ENCODE peak calls at places on chromosomes 5 and 9, in five cellular contexts. One of them, this sample, is unnamed. For H3K4me1, the result is how much of the 10 kb centered on the place peaks cover.

GRCh38 chr9:96464426-96464825 is 14.5 kb downstream of the HABP4 start:
- DNase-seq in cardiac muscle cell: no peak
- DNase-seq in tibial nerve: no peak
- DNase-seq in colonic mucosa: no peak
- DNase-seq in ovary: no peak
- DNase-seq in this sample: no peak

GRCh38 chr9:36833954-36834353 is 200.1 kb downstream of the PAX5 start:
- DNase-seq in cardiac muscle cell: no peak
- DNase-seq in tibial nerve: no peak
- DNase-seq in colonic mucosa: no peak
- DNase-seq in ovary: no peak
- DNase-seq in this sample: peak

GRCh38 chr5:76393035-76393680 is 9.9 kb upstream of the IQGAP2 start:
- DNase-seq in cardiac muscle cell: no peak
- DNase-seq in tibial nerve: no peak
- DNase-seq in colonic mucosa: no peak
- DNase-seq in ovary: no peak
- DNase-seq in this sample: no peak

GRCh38 chr5:115389799-115390382 is 93.4 kb upstream of the CCDC112 start:
- DNase-seq in cardiac muscle cell: no peak
- DNase-seq in tibial nerve: no peak
- DNase-seq in colonic mucosa: no peak
- DNase-seq in ovary: no peak
- DNase-seq in this sample: no peak

GRCh38 chr9:137148661-137149060 is 9.7 kb downstream of the GRIN1 start:
- DNase-seq in cardiac muscle cell: no peak
- DNase-seq in tibial nerve: no peak
- DNase-seq in colonic mucosa: no peak
- DNase-seq in ovary: no peak
- DNase-seq in this sample: no peak

GRCh38 chr5:59097116-59097515 is 514.2 kb downstream of the RAB3C start:
- DNase-seq in cardiac muscle cell: no peak
- DNase-seq in tibial nerve: no peak
- DNase-seq in colonic mucosa: no peak
- DNase-seq in ovary: no peak
- DNase-seq in this sample: no peak

GRCh38 chr9:129278391-129279237 is 100.6 kb upstream of the IER5L start:
- DNase-seq in cardiac muscle cell: no peak
- DNase-seq in tibial nerve: peak
- DNase-seq in colonic mucosa: peak
- DNase-seq in ovary: peak
- DNase-seq in this sample: peak

GRCh38 chr5:139561655-139562451 is 714 bp downstream of the UBE2D2 start:
- DNase-seq in cardiac muscle cell: peak
- DNase-seq in tibial nerve: no peak
- DNase-seq in colonic mucosa: peak
- DNase-seq in ovary: no peak
- DNase-seq in this sample: peak

GRCh38 chr5:154618696-154619095 is 136.5 kb upstream of the LARP1 start:
- DNase-seq in cardiac muscle cell: no peak
- DNase-seq in tibial nerve: no peak
- DNase-seq in colonic mucosa: no peak
- DNase-seq in ovary: no peak
- DNase-seq in this sample: no peak

GRCh38 chr9:95004452-95005275 is 278.2 kb downstream of the AOPEP start:
- DNase-seq in cardiac muscle cell: peak
- DNase-seq in tibial nerve: no peak
- DNase-seq in colonic mucosa: peak
- DNase-seq in ovary: peak
- DNase-seq in this sample: peak

GRCh38 chr9:107710552-107710951 is 221.0 kb upstream of the KLF4 start:
- DNase-seq in cardiac muscle cell: no peak
- DNase-seq in tibial nerve: no peak
- DNase-seq in colonic mucosa: no peak
- DNase-seq in ovary: no peak
- DNase-seq in this sample: no peak

GRCh38 chr9:6384732-6385131 is 28.3 kb upstream of the UHRF2 start:
- DNase-seq in cardiac muscle cell: no peak
- DNase-seq in tibial nerve: no peak
- DNase-seq in colonic mucosa: no peak
- DNase-seq in ovary: no peak
- DNase-seq in this sample: no peak

GRCh38 chr5:135162661-135163265 is 128.7 kb upstream of the PITX1 start:
- DNase-seq in cardiac muscle cell: no peak
- DNase-seq in tibial nerve: no peak
- DNase-seq in colonic mucosa: no peak
- DNase-seq in ovary: no peak
- DNase-seq in this sample: no peak

GRCh38 chr5:96601811-96602244 is 60.3 kb upstream of the CAST start:
- DNase-seq in cardiac muscle cell: peak
- DNase-seq in tibial nerve: no peak
- DNase-seq in colonic mucosa: peak
- DNase-seq in ovary: peak
- DNase-seq in this sample: no peak

GRCh38 chr9:78971505-78971904 is 600.3 kb upstream of the TLE4 start:
- DNase-seq in cardiac muscle cell: no peak
- DNase-seq in tibial nerve: no peak
- DNase-seq in colonic mucosa: no peak
- DNase-seq in ovary: no peak
- DNase-seq in this sample: no peak

DNA sequence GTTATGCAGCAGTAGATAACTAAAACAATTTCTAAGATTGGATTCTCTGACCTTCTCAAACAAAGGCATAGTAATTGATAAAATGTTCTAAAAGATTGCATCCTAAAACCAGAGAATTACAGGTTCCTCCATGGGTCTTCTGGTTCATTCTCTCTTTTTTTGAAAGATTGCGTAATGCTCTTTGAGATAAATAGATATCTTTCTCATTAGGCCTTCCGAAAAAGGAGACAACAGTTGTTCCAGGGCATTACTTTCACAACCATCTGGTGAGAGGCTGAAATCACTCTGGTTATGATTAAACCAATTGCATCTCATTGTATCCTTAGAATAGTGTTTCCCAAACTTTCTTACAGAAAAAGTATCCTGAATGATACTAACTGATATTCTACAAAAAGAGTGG is 174.7 kb upstream of the NREP start:
- DNase-seq in cardiac muscle cell: no peak
- DNase-seq in tibial nerve: no peak
- DNase-seq in colonic mucosa: no peak
- DNase-seq in ovary: no peak
- DNase-seq in this sample: no peak
- H3K4me1 ChIP-seq in cardiac muscle cell: under half
- H3K4me1 ChIP-seq in tibial nerve: under half
- H3K4me1 ChIP-seq in colonic mucosa: under half
- H3K4me1 ChIP-seq in ovary: under half
- H3K4me1 ChIP-seq in this sample: under half

GRCh38 chr9:127950513-127951210 is 13.0 kb upstream of the DPM2 start:
- DNase-seq in cardiac muscle cell: no peak
- DNase-seq in tibial nerve: peak
- DNase-seq in colonic mucosa: no peak
- DNase-seq in ovary: no peak
- DNase-seq in this sample: no peak
- H3K4me1 ChIP-seq in cardiac muscle cell: under half
- H3K4me1 ChIP-seq in tibial nerve: half or more
- H3K4me1 ChIP-seq in colonic mucosa: under half
- H3K4me1 ChIP-seq in ovary: under half
- H3K4me1 ChIP-seq in this sample: under half

DNA sequence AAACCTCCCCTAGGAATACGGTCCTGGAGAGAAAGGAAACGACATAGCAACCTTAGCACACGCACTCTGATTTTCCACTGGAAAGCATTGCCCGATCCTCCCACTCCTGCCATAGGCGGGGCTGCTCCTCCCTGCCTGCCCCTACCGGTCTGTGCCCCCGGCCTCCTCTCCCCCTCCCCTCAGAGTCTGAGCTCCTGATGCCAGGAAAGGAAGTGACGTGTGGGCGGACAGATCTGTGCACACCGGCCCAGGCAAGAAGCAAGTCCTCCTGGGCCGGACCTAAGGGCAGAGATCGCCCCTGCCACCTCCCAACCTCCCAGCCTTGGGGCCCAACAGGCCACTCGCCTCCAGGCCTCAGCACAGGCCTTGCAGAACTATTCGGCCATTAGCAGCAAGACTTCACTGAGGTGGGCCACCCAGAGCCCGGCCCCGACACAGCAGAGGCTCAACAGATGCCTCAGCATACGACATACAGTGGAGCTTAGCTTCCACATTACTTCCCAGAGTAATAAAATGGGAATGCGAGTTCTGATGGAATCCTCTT is 7.2 kb downstream of the NINJ1 start:
- DNase-seq in cardiac muscle cell: peak
- DNase-seq in tibial nerve: peak
- DNase-seq in colonic mucosa: no peak
- DNase-seq in ovary: no peak
- DNase-seq in this sample: peak
- H3K4me1 ChIP-seq in cardiac muscle cell: under half
- H3K4me1 ChIP-seq in tibial nerve: half or more
- H3K4me1 ChIP-seq in colonic mucosa: under half
- H3K4me1 ChIP-seq in ovary: under half
- H3K4me1 ChIP-seq in this sample: half or more

GRCh38 chr5:119274024-119274766 is 81.6 kb upstream of the TNFAIP8 start:
- DNase-seq in cardiac muscle cell: no peak
- DNase-seq in tibial nerve: no peak
- DNase-seq in colonic mucosa: peak
- DNase-seq in ovary: no peak
- DNase-seq in this sample: no peak
- H3K4me1 ChIP-seq in cardiac muscle cell: under half
- H3K4me1 ChIP-seq in tibial nerve: under half
- H3K4me1 ChIP-seq in colonic mucosa: under half
- H3K4me1 ChIP-seq in ovary: under half
- H3K4me1 ChIP-seq in this sample: under half

DNA sequence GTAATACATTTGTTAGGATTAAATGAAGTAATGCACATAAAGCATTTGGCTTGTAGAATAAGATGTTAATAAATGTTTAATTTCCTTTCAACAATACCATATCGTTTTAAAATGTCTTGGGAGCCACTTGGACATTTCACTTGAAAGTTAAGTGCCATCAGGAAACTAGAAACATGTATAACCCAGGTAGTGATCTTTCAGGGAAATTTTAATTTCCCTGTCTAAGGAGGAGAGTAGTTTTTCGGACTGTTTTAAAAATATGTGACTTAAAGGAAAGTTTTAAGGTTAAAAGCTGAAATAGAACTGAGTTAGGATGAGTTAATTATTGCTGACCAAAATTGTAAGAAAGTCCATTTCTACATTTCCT is 18.0 kb downstream of the CDC42SE2 start:
- DNase-seq in cardiac muscle cell: no peak
- DNase-seq in tibial nerve: no peak
- DNase-seq in colonic mucosa: no peak
- DNase-seq in ovary: no peak
- DNase-seq in this sample: no peak
- H3K4me1 ChIP-seq in cardiac muscle cell: under half
- H3K4me1 ChIP-seq in tibial nerve: under half
- H3K4me1 ChIP-seq in colonic mucosa: under half
- H3K4me1 ChIP-seq in ovary: under half
- H3K4me1 ChIP-seq in this sample: under half

DNA sequence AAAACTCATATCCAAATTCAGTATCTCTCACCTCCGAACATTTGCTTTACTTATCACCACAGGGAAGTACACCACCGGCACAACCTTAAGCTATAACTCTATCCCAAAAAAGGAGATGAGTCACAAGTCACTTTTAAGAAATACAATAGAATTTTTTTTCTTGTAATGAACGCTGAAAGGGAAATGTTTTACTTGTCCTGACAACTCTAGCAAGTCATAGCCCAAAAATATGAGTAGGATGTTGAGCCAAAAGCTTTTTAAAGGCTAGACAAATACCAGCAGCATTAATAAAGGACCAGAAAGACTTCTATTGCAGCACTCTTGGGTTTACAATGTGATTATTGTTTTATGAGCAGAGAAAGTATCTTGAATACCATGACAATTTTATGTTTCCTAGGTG is 147.3 kb upstream of the FST start:
- DNase-seq in cardiac muscle cell: no peak
- DNase-seq in tibial nerve: no peak
- DNase-seq in colonic mucosa: no peak
- DNase-seq in ovary: no peak
- DNase-seq in this sample: no peak
- H3K4me1 ChIP-seq in cardiac muscle cell: under half
- H3K4me1 ChIP-seq in tibial nerve: under half
- H3K4me1 ChIP-seq in colonic mucosa: under half
- H3K4me1 ChIP-seq in ovary: under half
- H3K4me1 ChIP-seq in this sample: under half

GRCh38 chr5:111655169-111655924 is 101.6 kb downstream of the NREP start:
- DNase-seq in cardiac muscle cell: no peak
- DNase-seq in tibial nerve: no peak
- DNase-seq in colonic mucosa: no peak
- DNase-seq in ovary: no peak
- DNase-seq in this sample: peak

GRCh38 chr5:111653408-111653807 is 103.6 kb downstream of the NREP start:
- DNase-seq in cardiac muscle cell: no peak
- DNase-seq in tibial nerve: no peak
- DNase-seq in colonic mucosa: no peak
- DNase-seq in ovary: no peak
- DNase-seq in this sample: no peak

DNA sequence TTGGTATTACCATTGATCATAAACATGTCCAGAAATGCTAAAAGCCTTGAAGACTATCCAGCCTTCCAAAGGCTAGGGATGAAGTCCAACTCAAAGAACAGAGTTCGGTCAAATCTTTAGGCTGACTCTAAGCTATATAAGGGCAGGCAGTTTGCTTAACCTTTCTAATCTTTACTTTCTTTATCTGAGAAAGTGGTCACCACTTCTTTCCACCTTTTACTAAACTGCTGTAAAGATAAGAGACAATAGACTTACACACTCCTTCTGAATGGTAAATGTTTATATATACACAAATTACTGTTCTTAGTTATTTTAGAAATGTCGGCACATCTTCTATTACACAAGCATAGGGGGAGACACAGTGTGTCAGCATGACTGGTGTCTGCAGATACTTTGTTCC is 100.4 kb downstream of the NREP start:
- DNase-seq in cardiac muscle cell: no peak
- DNase-seq in tibial nerve: no peak
- DNase-seq in colonic mucosa: no peak
- DNase-seq in ovary: no peak
- DNase-seq in this sample: no peak
- H3K4me1 ChIP-seq in cardiac muscle cell: under half
- H3K4me1 ChIP-seq in tibial nerve: under half
- H3K4me1 ChIP-seq in colonic mucosa: under half
- H3K4me1 ChIP-seq in ovary: under half
- H3K4me1 ChIP-seq in this sample: under half

This sample was measured in tibial artery.